ENCODE peak calls at places on chromosomes 4 and X, in five cellular contexts. D is sigmoid colon; T is fibroblast of lung; P is uterus; E is CD8-positive, alpha-beta T cell. K is an unnamed sample.

GRCh38 chrX:38154818-38155217 is 65.9 kb downstream of the SRPX start:
- DNase-seq in D (no peak), T (peak; percentile 8), P (no peak), E (no peak), K (no peak)

GRCh38 chr4:165635261-165635838 is 237.7 kb upstream of the TLL1 start:
- DNase-seq in D (no peak), T (no peak), P (no peak), E (no peak), K (no peak)

GRCh38 chr4:174212061-174212460 is 71.4 kb downstream of the FBXO8 start:
- DNase-seq in D (no peak), T (no peak), P (no peak), E (no peak), K (no peak)

GRCh38 chr4:79764118-79764517 is 308.9 kb downstream of the ANTXR2 start:
- DNase-seq in D (no peak), T (no peak), P (no peak), E (no peak), K (no peak)

GRCh38 chr4:84615355-84615754 is 32.4 kb downstream of the CDS1 start:
- DNase-seq in D (no peak), T (no peak), P (no peak), E (no peak), K (no peak)

GRCh38 chr4:131001371-131001770 is 1905.4 kb downstream of the C4orf33 start:
- DNase-seq in D (no peak), T (no peak), P (no peak), E (no peak), K (no peak)

GRCh38 chr4:14399919-14400706 is 602.2 kb upstream of the CPEB2 start:
- DNase-seq in D (no peak), T (no peak), P (no peak), E (no peak), K (no peak)

GRCh38 chrX:34734383-34734782 is 77.3 kb upstream of the TMEM47 start:
- DNase-seq in D (no peak), T (peak; percentile 48), P (no peak), E (no peak), K (no peak)

GRCh38 chr4:26912069-26912468 is 51.4 kb downstream of the STIM2 start:
- DNase-seq in D (no peak), T (no peak), P (no peak), E (no peak), K (no peak)

GRCh38 chr4:17781072-17781830 is at the start of gene FAM184B:
- DNase-seq in D (no peak), T (no peak), P (no peak), E (no peak), K (peak; percentile 66)

GRCh38 chrX:53474707-53475106 is 40.5 kb upstream of the HSD17B10 start:
- DNase-seq in D (no peak), T (no peak), P (no peak), E (no peak), K (no peak)

DNA sequence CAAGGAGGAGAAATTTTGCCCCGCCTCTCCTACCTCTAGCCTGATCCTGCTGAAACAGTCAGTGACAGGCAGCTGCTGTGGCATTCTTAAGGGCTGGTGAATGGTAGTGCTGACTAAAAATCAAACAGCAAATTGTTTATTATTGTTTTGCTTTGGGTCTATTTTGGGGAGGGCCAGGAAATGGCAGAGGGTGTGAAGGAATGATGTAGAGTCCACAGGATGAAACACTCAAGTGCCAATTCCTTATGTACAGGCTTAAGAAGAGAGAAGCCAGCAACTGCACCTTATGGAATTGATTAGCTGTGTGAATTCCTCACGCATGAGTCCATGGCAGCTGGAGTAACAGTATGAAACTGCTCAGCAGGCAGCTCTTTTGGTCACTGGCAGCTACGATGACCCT is 39.7 kb downstream of the VEGFC start:
- DNase-seq in D (no peak), T (peak; percentile 90), P (no peak), E (no peak), K (no peak)
- H3K4me1 ChIP-seq in D (no peaks in the 10 kb centered on the region), T (peaks cover 13% of the 10 kb centered on the region), P (no peaks in the 10 kb centered on the region), E (no peaks in the 10 kb centered on the region), K (no peaks in the 10 kb centered on the region)

DNA sequence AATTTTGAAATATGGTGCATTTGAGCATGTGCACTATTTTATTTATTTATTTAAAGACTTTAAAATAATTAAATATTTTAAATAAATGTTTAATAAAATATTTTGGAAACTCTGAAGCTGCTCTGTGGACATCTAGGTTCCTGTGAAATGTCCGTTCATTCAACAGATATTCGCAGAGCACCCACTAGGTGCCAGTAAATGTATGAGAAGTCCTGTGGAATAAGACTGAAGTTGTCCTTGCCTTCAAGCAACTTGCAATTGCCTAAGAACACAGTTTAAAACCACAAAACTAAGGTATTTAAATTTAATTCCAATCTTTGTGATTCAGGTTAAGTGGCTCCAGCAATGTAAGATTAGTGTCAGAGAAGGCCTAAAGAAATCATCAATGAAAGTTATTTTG is 306.7 kb downstream of the GBA3 start:
- DNase-seq in D (no peak), T (peak; percentile 24), P (no peak), E (no peak), K (no peak)
- TF ChIP-seq CTCF in D (no peak), T (peak; percentile 28), P (no peak), E (no peak), K (no peak)

GRCh38 chrX:134255555-134255954 is 18.6 kb downstream of the CCDC160 start:
- DNase-seq in D (no peak), T (no peak), P (no peak), E (no peak), K (no peak)
- H3K27me3 ChIP-seq in D (no peaks in the 10 kb centered on the region), T (no peaks in the 10 kb centered on the region), P (no peaks in the 10 kb centered on the region), E (no peaks in the 10 kb centered on the region), K (no peaks in the 10 kb centered on the region)

DNA sequence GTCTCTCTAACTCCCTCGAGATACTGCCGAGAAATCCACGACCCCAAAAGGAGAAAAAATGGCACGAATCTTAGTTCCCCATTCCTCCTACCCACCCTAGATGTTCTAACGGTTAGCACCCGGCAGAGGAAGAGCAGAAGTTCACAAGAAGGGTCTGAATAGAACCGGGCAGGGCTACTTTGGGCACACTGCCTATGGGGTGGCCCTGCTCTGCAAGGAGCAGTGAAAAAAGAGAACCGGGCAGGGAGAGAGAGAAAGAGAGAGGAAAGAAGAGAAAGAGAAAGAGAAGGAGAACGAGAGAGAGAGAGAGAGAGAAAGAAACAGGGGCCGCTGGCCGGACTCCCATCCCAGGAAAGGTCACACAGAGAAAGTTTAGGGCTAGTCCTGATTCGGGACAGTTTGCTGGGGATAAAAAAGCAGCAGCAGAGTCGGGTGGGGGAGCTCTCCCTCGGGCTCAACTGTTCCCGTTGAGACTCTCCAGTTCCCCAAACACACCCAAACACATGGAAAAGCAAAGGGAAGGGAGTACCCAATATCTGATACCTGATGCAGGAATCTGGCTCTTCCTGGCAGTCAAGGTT is 468 bp downstream of the GLA start:
- DNase-seq in D (no peak), T (no peak), P (no peak), E (no peak), K (no peak)
- H3K4me1 ChIP-seq in D (no peaks in the 10 kb centered on the region), T (no peaks in the 10 kb centered on the region), P (no peaks in the 10 kb centered on the region), E (peaks cover 22% of the 10 kb centered on the region), K (peaks cover 4% of the 10 kb centered on the region)

K was measured in upper lobe of right lung.